ENCODE peak calls at places on chromosomes 5 and 9, in six cellular contexts. Q, A, E, T, M and F are unnamed samples.

GRCh38 chr5:146051678-146052077 is 53.7 kb downstream of the PLAC8L1 start:
- DNase-seq in Q (no peak), A (no peak), E (no peak), T (no peak), M (peak), F (no peak)

GRCh38 chr5:14176888-14177287 is 33.7 kb downstream of the TRIO start:
- DNase-seq in Q (no peak), A (no peak), E (no peak), T (no peak), M (no peak), F (no peak)

GRCh38 chr9:123727332-123727731 is 202.6 kb downstream of the DENND1A start:
- DNase-seq in Q (no peak), A (no peak), E (no peak), T (no peak), M (peak), F (no peak)

GRCh38 chr9:126561582-126561981 is 52.1 kb upstream of the LMX1B start:
- DNase-seq in Q (no peak), A (no peak), E (no peak), T (no peak), M (no peak), F (no peak)

GRCh38 chr5:171628344-171628743 is 157.3 kb upstream of the SMIM23 start:
- DNase-seq in Q (peak), A (no peak), E (no peak), T (no peak), M (no peak), F (no peak)

GRCh38 chr5:172377856-172378255 is 76.5 kb downstream of the SH3PXD2B start:
- DNase-seq in Q (no peak), A (no peak), E (no peak), T (no peak), M (no peak), F (no peak)

GRCh38 chr9:113645972-113646241 is 182.4 kb downstream of the RGS3 start:
- DNase-seq in Q (peak), A (no peak), E (no peak), T (no peak), M (no peak), F (no peak)

GRCh38 chr5:127909078-127909477 is 174.5 kb upstream of the SLC12A2 start:
- DNase-seq in Q (no peak), A (no peak), E (no peak), T (no peak), M (peak), F (no peak)

GRCh38 chr9:117783828-117784227 is 79.6 kb downstream of the TLR4 start:
- DNase-seq in Q (no peak), A (peak), E (no peak), T (no peak), M (no peak), F (no peak)

GRCh38 chr5:27137329-27137728 is 98.9 kb upstream of the CDH9 start:
- DNase-seq in Q (no peak), A (no peak), E (no peak), T (no peak), M (no peak), F (no peak)

GRCh38 chr9:80157561-80157983 is 585.8 kb downstream of the TLE4 start:
- DNase-seq in Q (no peak), A (no peak), E (no peak), T (no peak), M (peak), F (no peak)

GRCh38 chr9:86406366-86406765 is 52.2 kb upstream of the TUT7 start:
- DNase-seq in Q (no peak), A (no peak), E (no peak), T (no peak), M (peak), F (peak)

GRCh38 chr9:20209421-20210340 is 412.6 kb downstream of the MLLT3 start:
- DNase-seq in Q (no peak), A (no peak), E (no peak), T (no peak), M (no peak), F (no peak)

GRCh38 chr5:124179788-124180187 is 566.7 kb downstream of the ZNF608 start:
- DNase-seq in Q (no peak), A (no peak), E (no peak), T (no peak), M (no peak), F (no peak)

GRCh38 chr5:169416583-169417196 is 115.8 kb upstream of the SLIT3 start:
- DNase-seq in Q (no peak), A (no peak), E (peak), T (peak), M (peak), F (no peak)

GRCh38 chr9:91782711-91783214 is 167.3 kb downstream of the ROR2 start:
- DNase-seq in Q (peak), A (no peak), E (no peak), T (no peak), M (no peak), F (no peak)

GRCh38 chr9:91044354-91044753 is 242.7 kb downstream of the SYK start:
- DNase-seq in Q (no peak), A (no peak), E (no peak), T (no peak), M (no peak), F (no peak)

GRCh38 chr5:170110403-170111087 is 4.8 kb downstream of the FOXI1 start:
- DNase-seq in Q (peak), A (no peak), E (no peak), T (no peak), M (no peak), F (no peak)

GRCh38 chr5:76291305-76292077 is 111.6 kb upstream of the IQGAP2 start:
- DNase-seq in Q (no peak), A (peak), E (no peak), T (no peak), M (no peak), F (no peak)

GRCh38 chr9:129885670-129886106 is 50.4 kb downstream of the USP20 start:
- DNase-seq in Q (peak), A (peak), E (peak), T (peak), M (peak), F (peak)

GRCh38 chr5:169667896-169668674 is 31.0 kb downstream of the DOCK2 start:
- DNase-seq in Q (no peak), A (no peak), E (no peak), T (no peak), M (peak), F (no peak)

GRCh38 chr5:163460562-163461176 is at the start of gene HMMR:
- DNase-seq in Q (no peak), A (no peak), E (no peak), T (no peak), M (peak), F (no peak)

GRCh38 chr5:11139471-11139870 is 378.4 kb upstream of the DAP start:
- DNase-seq in Q (no peak), A (no peak), E (no peak), T (no peak), M (no peak), F (no peak)

GRCh38 chr5:176812269-176813259 is 2.2 kb downstream of the UNC5A start:
- DNase-seq in Q (no peak), A (no peak), E (no peak), T (no peak), M (no peak), F (no peak)

GRCh38 chr9:38009990-38010389 is 59.0 kb downstream of the SHB start:
- DNase-seq in Q (no peak), A (no peak), E (no peak), T (no peak), M (no peak), F (no peak)

GRCh38 chr5:174799146-174799545 is 74.8 kb downstream of the MSX2 start:
- DNase-seq in Q (no peak), A (no peak), E (no peak), T (no peak), M (no peak), F (no peak)

GRCh38 chr5:176735383-176736265 is 74.7 kb upstream of the UNC5A start:
- DNase-seq in Q (peak), A (no peak), E (peak), T (no peak), M (no peak), F (no peak)

GRCh38 chr5:72394688-72395087 is 74.5 kb downstream of the PTCD2 start:
- DNase-seq in Q (no peak), A (no peak), E (no peak), T (no peak), M (no peak), F (no peak)

GRCh38 chr9:97856857-97857602 is 4.0 kb downstream of the FOXE1 start:
- DNase-seq in Q (no peak), A (no peak), E (no peak), T (no peak), M (no peak), F (no peak)

GRCh38 chr5:172564187-172564586 is 76.9 kb upstream of the NEURL1B start:
- DNase-seq in Q (no peak), A (peak), E (no peak), T (no peak), M (no peak), F (no peak)

GRCh38 chr5:142841511-142842255 is 71.5 kb downstream of the ARHGAP26 start:
- DNase-seq in Q (peak), A (no peak), E (peak), T (peak), M (peak), F (no peak)

GRCh38 chr9:94725293-94725692 is 1.2 kb upstream of the AOPEP start:
- DNase-seq in Q (no peak), A (no peak), E (no peak), T (no peak), M (no peak), F (no peak)

GRCh38 chr9:94728719-94729118 is 2.2 kb downstream of the AOPEP start:
- DNase-seq in Q (no peak), A (no peak), E (no peak), T (no peak), M (no peak), F (no peak)

GRCh38 chr9:94721754-94722153 is 4.7 kb upstream of the AOPEP start:
- DNase-seq in Q (no peak), A (no peak), E (no peak), T (no peak), M (no peak), F (no peak)

GRCh38 chr9:94729199-94729598 is 2.7 kb downstream of the AOPEP start:
- DNase-seq in Q (no peak), A (no peak), E (no peak), T (no peak), M (no peak), F (no peak)

DNA sequence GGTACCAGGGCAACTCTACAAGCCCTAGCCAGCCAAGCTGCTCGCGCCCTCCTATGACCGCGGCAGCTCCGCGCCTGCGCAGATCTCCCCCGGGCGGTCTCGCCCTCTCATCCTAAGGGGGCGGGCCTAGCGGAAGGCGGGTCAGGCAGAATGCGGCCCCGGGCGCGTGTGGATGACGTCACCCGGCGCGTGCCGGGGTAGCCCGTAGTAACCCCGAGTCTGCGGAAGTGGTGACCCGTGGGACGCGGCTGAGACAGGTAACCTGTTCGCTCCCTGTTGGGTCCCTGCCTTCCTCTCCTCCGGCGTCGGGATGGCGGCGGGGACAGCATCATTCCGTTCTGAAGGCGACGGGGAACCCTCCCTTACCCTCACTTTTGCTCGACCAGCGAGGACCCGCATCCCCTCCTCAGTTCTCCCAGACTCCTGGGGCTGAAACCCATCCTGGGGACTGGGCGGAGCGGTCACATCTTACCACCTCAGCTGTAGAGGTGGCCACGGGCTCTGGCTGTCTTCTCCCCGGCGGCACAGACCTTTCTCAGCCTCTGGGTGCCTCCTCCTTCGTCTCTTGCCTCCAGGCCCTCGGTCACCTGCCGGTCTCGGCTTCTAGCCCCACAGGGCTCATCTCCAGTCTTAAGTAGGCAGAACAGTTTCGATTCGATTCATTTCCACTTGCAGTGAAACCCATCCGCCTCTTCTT is at the start of gene AOPEP:
- DNase-seq in Q (peak), A (peak), E (peak), T (peak), M (peak), F (peak)
- TF ChIP-seq POLR2A in Q (peak), A (no peak), E (no peak), T (peak), M (peak), F (peak)

DNA sequence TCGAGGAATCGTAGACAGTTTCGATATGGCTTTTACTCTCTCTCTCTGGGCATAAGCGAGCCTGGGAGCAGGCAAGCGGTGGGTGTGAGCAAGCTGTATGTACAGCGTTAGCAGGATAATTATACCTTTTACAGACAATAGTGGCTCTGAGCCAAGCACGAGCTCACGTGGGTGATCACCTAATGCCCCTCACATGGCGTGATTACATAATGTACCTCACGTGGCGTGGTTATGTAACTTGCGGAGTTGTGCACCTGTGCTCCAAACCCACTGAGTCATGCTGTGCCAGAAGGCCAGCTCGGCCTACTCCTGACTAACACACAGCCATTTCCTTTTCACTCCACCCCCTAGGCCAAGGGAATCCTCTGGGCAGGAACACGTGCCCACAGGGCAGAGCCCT is 797.2 kb downstream of the EFNA5 start:
- DNase-seq in Q (no peak), A (no peak), E (no peak), T (no peak), M (no peak), F (no peak)
- TF ChIP-seq POLR2A in Q (no peak), A (no peak), E (no peak), T (no peak), M (no peak), F (no peak)

DNA sequence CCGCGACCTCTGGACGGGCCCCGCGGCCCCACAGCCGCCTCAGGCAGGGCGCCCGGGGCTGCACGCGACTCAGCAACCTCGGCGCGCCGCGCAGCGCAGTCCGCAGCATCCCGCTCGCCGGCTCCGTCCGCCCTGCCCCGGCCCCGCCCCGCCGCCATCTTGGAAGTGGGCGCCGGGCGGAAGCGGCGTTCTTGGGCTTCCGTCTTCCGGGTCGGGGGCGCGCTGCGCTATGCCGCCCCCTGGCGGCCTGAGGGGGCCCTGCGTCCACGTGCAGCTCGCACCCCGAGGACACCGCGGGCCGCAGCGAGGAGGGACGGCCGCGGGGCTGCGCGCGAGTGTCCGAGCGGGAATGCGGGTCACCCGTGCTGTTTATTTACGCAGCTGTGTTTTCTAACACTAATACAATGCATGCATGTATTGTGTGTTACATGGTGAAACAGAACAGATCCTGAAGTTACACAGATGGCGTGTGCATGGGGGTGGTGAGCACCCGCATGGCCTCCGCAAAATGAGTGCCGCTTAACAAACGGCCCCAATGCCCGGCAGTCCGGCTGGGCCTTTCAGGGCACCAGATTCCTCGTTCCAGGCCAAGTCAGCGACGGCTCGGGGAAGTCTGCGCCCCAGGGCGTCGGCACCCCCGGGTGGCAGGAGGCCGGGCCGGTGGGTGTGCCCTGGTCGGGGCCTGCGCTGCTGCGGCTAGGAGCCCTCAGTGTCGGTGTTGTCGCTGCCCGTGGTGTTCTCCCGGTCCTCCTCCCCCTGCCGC is at the start of gene DNLZ:
- DNase-seq in Q (peak), A (peak), E (peak), T (peak), M (peak), F (peak)
- TF ChIP-seq POLR2A in Q (no peak), A (no peak), E (no peak), T (peak), M (peak), F (peak)

DNA sequence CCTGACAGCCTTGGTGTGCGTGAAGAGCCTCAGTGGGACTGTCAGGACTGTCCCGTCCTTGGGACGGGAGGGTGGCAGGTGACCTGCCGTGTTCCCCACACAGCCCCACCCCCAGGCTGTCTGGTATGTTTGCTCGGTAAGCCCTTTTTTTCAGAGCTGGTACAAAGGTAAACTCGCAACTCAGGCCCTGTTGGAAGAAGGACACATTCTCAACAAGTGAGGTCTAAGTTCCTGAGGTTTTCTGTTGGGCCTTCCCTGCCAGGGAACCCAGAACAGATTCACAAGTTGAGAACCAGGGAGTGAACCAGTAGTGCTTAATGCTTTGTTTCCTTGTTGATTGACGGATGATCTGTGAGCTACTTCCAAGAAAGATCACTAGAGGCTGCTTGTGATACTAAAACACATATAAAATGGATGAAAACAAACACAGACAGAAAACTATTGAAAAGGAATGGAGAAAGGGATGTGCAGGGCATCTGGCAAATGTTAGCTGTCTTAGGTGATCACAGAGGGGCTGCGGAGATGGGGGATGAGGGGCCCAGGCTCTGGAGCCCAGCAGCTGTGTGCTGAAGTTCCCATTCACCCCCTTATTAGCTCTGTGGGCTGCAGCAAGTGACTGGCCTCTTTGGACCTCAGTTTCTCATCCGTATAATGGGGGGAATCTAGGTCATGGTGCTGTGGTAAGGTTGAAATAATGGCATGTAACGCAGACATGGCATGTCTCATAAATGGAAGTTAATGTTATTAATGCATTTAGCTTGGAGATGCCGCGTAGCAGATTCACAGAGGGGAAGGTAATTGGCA is 2.7 kb downstream of the NDST1 start:
- DNase-seq in Q (no peak), A (peak), E (no peak), T (no peak), M (no peak), F (no peak)
- TF ChIP-seq POLR2A in Q (no peak), A (no peak), E (no peak), T (no peak), M (no peak), F (no peak)

DNA sequence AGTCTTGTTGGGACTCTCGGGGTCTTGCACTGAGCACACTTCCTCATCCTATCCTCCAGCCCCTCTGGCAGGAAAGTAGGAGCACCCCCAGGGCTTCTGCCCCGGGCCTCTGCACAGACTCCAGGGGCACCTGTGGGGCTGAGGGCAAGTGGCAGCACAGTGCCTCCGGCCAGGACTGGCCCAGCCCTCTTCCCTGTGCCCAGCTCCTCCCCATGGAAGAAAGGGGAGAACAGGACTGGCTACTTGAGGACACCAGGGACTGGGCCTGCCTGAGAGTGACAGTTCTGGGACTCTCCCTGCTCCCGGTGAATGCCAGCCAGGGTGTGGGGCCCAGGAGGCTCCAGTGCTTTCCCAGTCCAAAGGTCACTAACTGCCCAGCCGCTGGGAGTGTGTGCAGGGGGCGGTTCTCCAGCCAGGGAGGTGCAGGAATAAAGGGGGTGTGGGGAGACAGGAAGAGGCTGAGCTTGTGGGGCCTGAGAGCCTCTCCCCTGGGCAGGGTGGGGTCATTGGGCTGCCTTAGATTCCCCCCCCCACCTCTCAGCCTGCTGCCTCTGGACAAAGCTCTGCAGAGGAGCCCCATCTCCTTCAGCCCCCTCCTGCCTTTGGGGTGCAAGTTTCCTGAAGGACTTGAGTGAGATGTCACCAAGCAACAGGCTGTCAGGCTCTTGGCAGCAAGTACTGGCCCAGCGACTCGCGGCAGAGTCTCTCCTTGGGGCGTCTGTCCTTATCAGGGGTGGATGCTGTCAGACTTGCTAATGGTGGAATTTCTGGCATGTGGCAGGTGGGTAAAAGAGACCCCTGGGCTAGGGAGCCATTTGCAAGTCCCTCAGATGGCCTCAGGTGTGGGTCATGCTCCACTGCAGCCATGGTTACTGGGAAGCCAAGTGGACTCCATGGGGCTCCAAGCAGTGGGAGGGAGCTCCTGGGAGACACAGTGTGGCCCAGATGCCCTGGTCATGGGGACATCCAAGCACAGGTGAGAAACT is 19.1 kb upstream of the JADE2 start:
- DNase-seq in Q (peak), A (peak), E (peak), T (no peak), M (no peak), F (peak)
- TF ChIP-seq POLR2A in Q (peak), A (no peak), E (no peak), T (no peak), M (no peak), F (peak)